ENCODE peak calls at places on chromosomes 11 and 22, in six cellular contexts. E is stomach, V is Peyer's patch, Y is ovary, G is body of pancreas, O is gastrocnemius medialis. I is an unnamed sample.

GRCh38 chr11:106398396-106399074 is 321.1 kb downstream of the AASDHPPT start:
- DNase-seq in V (no peak), Y (no peak), E (no peak), G (no peak), O (no peak), I (no peak)

GRCh38 chr11:35355102-35355749 is 64.1 kb downstream of the SLC1A2 start:
- DNase-seq in E (no peak), V (no peak), O (no peak), Y (no peak), G (no peak), I (no peak)

GRCh38 chr22:47624277-47625012 is 862.0 kb downstream of the TBC1D22A start:
- DNase-seq in O (no peak), Y (no peak), E (no peak), V (no peak), G (no peak), I (no peak)

GRCh38 chr11:117385471-117385870 is 57.8 kb downstream of the CEP164 start:
- DNase-seq in Y (peak), G (no peak), E (no peak), V (no peak), O (no peak), I (no peak)

GRCh38 chr11:84564867-84565184 is 1062.3 kb downstream of the DLG2 start:
- DNase-seq in E (no peak), V (no peak), G (no peak), O (no peak), Y (no peak), I (no peak)

GRCh38 chr11:109039611-109040010 is 374.7 kb downstream of the DDX10 start:
- DNase-seq in O (no peak), G (no peak), Y (no peak), V (no peak), E (no peak), I (no peak)

GRCh38 chr22:36858966-36859365 is 1.8 kb upstream of the NCF4 start:
- DNase-seq in O (no peak), V (no peak), Y (no peak), E (no peak), G (no peak), I (no peak)

GRCh38 chr11:106344392-106344791 is 266.9 kb downstream of the AASDHPPT start:
- DNase-seq in O (no peak), E (no peak), Y (no peak), G (no peak), V (no peak), I (no peak)

GRCh38 chr22:35352214-35353111 is 28.4 kb upstream of the HMOX1 start:
- DNase-seq in Y (no peak), G (peak), V (peak), O (peak), E (peak), I (peak)

GRCh38 chr11:29564501-29564900 is 452.3 kb downstream of the KCNA4 start:
- DNase-seq in O (no peak), V (no peak), Y (no peak), E (no peak), G (no peak), I (no peak)

GRCh38 chr22:35191412-35191811 is 65.9 kb upstream of the HMGXB4 start:
- DNase-seq in E (no peak), Y (no peak), O (no peak), G (peak), V (no peak), I (no peak)

GRCh38 chr22:42991010-42991651 is 23.8 kb downstream of the PACSIN2 start:
- DNase-seq in Y (no peak), V (peak), E (no peak), G (peak), O (no peak), I (no peak)
- TF ChIP-seq POLR2A in Y (no peak), V (peak), E (no peak), G (peak), O (no peak), I (no peak)

GRCh38 chr22:50672471-50673230 is at the start of gene SHANK3:
- DNase-seq in E (no peak), G (no peak), O (peak), V (peak), Y (no peak), I (peak)
- TF ChIP-seq POLR2A in E (no peak), G (no peak), O (peak), V (peak), Y (no peak), I (peak)

DNA sequence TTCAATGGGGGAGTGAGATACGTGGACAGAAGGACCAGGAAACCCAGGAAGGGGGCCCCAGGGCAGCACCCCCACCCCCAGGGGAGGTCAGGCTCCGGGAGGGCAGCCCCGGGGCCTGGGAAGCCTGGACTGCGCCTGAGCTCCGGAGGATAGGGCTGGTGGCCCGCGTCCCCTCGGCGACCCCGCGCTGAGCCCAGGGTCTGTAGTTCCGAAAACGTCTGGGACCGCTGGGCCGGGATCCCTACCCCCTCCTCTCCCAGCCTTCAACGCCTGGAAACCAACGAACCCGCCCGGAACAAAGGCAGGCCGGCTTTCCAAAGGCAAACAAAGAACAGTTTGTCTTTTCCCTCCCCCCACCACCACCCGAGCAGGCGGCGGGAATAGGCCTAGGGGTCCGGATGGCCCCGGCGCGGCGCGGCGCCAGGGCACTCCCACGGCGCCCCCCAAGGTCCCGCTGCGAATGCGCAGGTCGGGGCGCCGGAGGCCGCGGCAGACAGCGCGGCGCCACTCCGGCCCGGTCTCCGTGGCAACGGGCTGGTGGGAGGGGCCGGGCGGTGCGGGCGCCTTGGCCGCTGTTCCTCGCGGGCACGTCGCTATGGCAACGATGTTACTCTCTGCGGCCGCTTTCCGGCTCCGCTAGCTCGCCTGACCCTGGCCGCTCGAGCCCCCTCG is 58.5 kb downstream of the IGLL1 start:
- DNase-seq in G (peak), O (peak), V (peak), E (peak), Y (peak), I (peak)
- TF ChIP-seq POLR2A in G (peak), O (peak), V (no peak), E (no peak), Y (peak), I (peak)

GRCh38 chr22:41900652-41901312 is 14.1 kb downstream of the SHISA8 start:
- DNase-seq in Y (no peak), G (no peak), V (no peak), E (no peak), O (no peak), I (no peak)

GRCh38 chr22:41902016-41902415 is 12.9 kb downstream of the SHISA8 start:
- DNase-seq in G (no peak), O (no peak), Y (no peak), V (no peak), E (no peak), I (no peak)

GRCh38 chr22:41899110-41899509 is 15.8 kb downstream of the SHISA8 start:
- DNase-seq in E (no peak), V (no peak), O (peak), G (no peak), Y (no peak), I (no peak)

GRCh38 chr22:41899992-41900651 is 14.8 kb downstream of the SHISA8 start:
- DNase-seq in Y (no peak), O (peak), V (no peak), E (no peak), G (no peak), I (no peak)

DNA sequence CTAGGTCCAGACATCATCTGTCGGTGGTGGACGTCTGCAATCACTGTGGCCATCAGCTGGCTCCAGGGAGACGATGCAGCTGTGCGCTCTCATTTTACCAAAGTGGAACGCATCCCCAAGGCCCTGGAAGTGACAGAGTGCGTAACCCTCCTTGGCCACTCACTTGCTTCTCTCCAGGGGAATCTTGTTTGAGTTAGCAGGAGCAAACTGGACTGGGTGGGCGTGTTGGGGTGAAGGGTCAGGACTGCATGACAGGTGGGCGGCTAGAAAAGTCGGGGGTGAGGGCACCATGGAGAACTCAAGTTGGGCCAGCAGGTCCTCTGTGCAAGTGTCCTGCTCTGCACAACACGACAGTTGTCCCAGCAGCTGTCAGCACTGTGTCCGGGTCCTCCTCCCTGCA is 16.2 kb downstream of the SHISA8 start:
- DNase-seq in E (no peak), G (no peak), O (peak), V (no peak), Y (no peak), I (no peak)
- TF ChIP-seq POLR2A in E (no peak), G (no peak), O (no peak), V (no peak), Y (no peak), I (no peak)

GRCh38 chr11:9004310-9004945 is 627 bp upstream of the NRIP3 start:
- DNase-seq in G (peak), O (no peak), V (peak), E (no peak), Y (peak), I (no peak)

GRCh38 chr11:9005087-9005486 is 1.3 kb upstream of the NRIP3 start:
- DNase-seq in G (no peak), E (no peak), Y (no peak), V (no peak), O (no peak), I (no peak)

GRCh38 chr11:9002920-9003572 is 755 bp downstream of the NRIP3 start:
- DNase-seq in Y (no peak), O (no peak), G (no peak), V (no peak), E (no peak), I (no peak)

GRCh38 chr11:9001736-9002135 is 2.1 kb downstream of the NRIP3 start:
- DNase-seq in E (no peak), V (no peak), Y (no peak), G (peak), O (no peak), I (no peak)

DNA sequence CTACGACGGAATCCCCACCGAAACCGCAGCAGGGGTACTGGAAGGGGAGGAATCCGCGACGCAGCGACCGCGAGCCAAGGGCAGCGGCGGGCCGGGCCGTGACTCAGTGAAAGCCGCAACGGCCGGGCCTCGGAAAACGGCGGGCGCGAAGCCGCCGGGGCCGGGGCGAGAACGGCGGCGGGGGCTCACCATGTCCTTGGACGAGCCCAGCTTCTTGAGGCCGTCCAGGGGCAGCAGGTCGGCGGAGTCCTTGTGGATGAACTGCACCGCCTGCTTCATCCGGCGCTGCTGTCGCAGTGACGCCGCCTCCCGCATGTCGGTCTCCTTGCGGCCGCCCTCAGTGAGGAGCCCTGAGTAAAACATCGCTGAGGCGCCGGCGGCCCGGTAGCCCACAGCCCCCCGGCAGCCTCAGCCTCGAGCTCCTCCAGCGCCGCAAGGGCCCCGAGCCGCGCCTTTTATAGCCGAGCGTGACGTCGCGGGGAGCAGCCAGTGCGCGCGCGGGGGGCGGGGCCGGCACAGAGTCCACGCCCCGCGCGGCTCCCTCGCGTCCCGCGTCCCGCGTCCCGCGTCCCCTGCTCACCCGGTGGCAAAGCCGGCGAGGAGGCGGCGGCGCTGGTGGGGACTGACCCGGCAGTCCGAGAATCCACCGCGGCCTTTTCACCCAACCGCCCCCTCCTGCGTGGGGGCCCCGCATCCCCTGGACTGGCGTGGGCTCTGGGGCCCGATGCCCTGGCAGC is at the start of gene NRIP3:
- DNase-seq in G (peak), V (peak), Y (peak), E (peak), O (peak), I (peak)
- TF ChIP-seq POLR2A in G (no peak), V (no peak), Y (no peak), E (no peak), O (no peak), I (no peak)

GRCh38 chr11:898160-898517 is 12.5 kb downstream of the CHID1 start:
- DNase-seq in G (no peak), V (no peak), Y (no peak), O (no peak), E (no peak), I (no peak)
- TF ChIP-seq POLR2A in G (no peak), V (no peak), Y (no peak), O (no peak), E (no peak), I (no peak)

I was measured in right lobe of liver.